ENCODE peak calls at places on chromosomes 11 and 22, in seven cellular contexts. One of them, this sample, is unnamed.

GRCh38 chr22:44671742-44672141 is 30.3 kb upstream of the PRR5 start:
- DNase-seq in T-helper 1 cell: no peak
- DNase-seq in stomach: no peak
- DNase-seq in A172: peak; percentile 25
- DNase-seq in Peyer's patch: no peak
- DNase-seq in NCI-H69: no peak
- DNase-seq in activated CD8-positive, alpha-beta T cell treated with anti-CD3 and anti-CD28 coated beads, Interleukin-2, amount 10 ng/mL, durations not matched to agents 7 days and 5 days: peak; percentile 63
- DNase-seq in this sample: no peak

GRCh38 chr22:38681784-38682335 is at the start of gene TOMM22:
- DNase-seq in T-helper 1 cell: peak; percentile 70
- DNase-seq in stomach: peak; percentile 91
- DNase-seq in A172: peak; percentile 70
- DNase-seq in Peyer's patch: peak; percentile 83
- DNase-seq in NCI-H69: peak; percentile 95
- DNase-seq in activated CD8-positive, alpha-beta T cell treated with anti-CD3 and anti-CD28 coated beads, Interleukin-2, amount 10 ng/mL, durations not matched to agents 7 days and 5 days: peak; percentile 89
- DNase-seq in this sample: peak; percentile 89

GRCh38 chr11:16925495-16926065 is 88.6 kb downstream of the PLEKHA7 start:
- DNase-seq in T-helper 1 cell: no peak
- DNase-seq in stomach: no peak
- DNase-seq in A172: peak; percentile 50
- DNase-seq in Peyer's patch: no peak
- DNase-seq in NCI-H69: peak; percentile 83
- DNase-seq in activated CD8-positive, alpha-beta T cell treated with anti-CD3 and anti-CD28 coated beads, Interleukin-2, amount 10 ng/mL, durations not matched to agents 7 days and 5 days: peak; percentile 40
- DNase-seq in this sample: peak; percentile 93

GRCh38 chr11:27965559-27965958 is 142.4 kb downstream of the KIF18A start:
- DNase-seq in T-helper 1 cell: no peak
- DNase-seq in stomach: no peak
- DNase-seq in A172: no peak
- DNase-seq in Peyer's patch: no peak
- DNase-seq in NCI-H69: no peak
- DNase-seq in activated CD8-positive, alpha-beta T cell treated with anti-CD3 and anti-CD28 coated beads, Interleukin-2, amount 10 ng/mL, durations not matched to agents 7 days and 5 days: no peak
- DNase-seq in this sample: no peak

GRCh38 chr11:42329930-42330555 is 870.6 kb upstream of the LRRC4C start:
- DNase-seq in T-helper 1 cell: no peak
- DNase-seq in stomach: no peak
- DNase-seq in A172: no peak
- DNase-seq in Peyer's patch: no peak
- DNase-seq in NCI-H69: no peak
- DNase-seq in activated CD8-positive, alpha-beta T cell treated with anti-CD3 and anti-CD28 coated beads, Interleukin-2, amount 10 ng/mL, durations not matched to agents 7 days and 5 days: no peak
- DNase-seq in this sample: no peak

GRCh38 chr11:67633758-67634365 is 4.1 kb upstream of the NUDT8 start:
- DNase-seq in T-helper 1 cell: no peak
- DNase-seq in stomach: no peak
- DNase-seq in A172: no peak
- DNase-seq in Peyer's patch: no peak
- DNase-seq in NCI-H69: no peak
- DNase-seq in activated CD8-positive, alpha-beta T cell treated with anti-CD3 and anti-CD28 coated beads, Interleukin-2, amount 10 ng/mL, durations not matched to agents 7 days and 5 days: no peak
- DNase-seq in this sample: no peak

GRCh38 chr11:119470316-119471266 is 47.6 kb upstream of the THY1 start:
- DNase-seq in T-helper 1 cell: no peak
- DNase-seq in stomach: no peak
- DNase-seq in A172: peak; percentile 71
- DNase-seq in Peyer's patch: no peak
- DNase-seq in NCI-H69: no peak
- DNase-seq in activated CD8-positive, alpha-beta T cell treated with anti-CD3 and anti-CD28 coated beads, Interleukin-2, amount 10 ng/mL, durations not matched to agents 7 days and 5 days: no peak
- DNase-seq in this sample: no peak

GRCh38 chr11:27329867-27330632 is 33.0 kb downstream of the CCDC34 start:
- DNase-seq in T-helper 1 cell: no peak
- DNase-seq in stomach: no peak
- DNase-seq in A172: no peak
- DNase-seq in Peyer's patch: no peak
- DNase-seq in NCI-H69: no peak
- DNase-seq in activated CD8-positive, alpha-beta T cell treated with anti-CD3 and anti-CD28 coated beads, Interleukin-2, amount 10 ng/mL, durations not matched to agents 7 days and 5 days: no peak
- DNase-seq in this sample: no peak

GRCh38 chr22:27270818-27271510 is 530.6 kb downstream of the MN1 start:
- DNase-seq in T-helper 1 cell: no peak
- DNase-seq in stomach: no peak
- DNase-seq in A172: no peak
- DNase-seq in Peyer's patch: no peak
- DNase-seq in NCI-H69: no peak
- DNase-seq in activated CD8-positive, alpha-beta T cell treated with anti-CD3 and anti-CD28 coated beads, Interleukin-2, amount 10 ng/mL, durations not matched to agents 7 days and 5 days: no peak
- DNase-seq in this sample: no peak

GRCh38 chr22:43378011-43378704 is 33.7 kb upstream of the MPPED1 start:
- DNase-seq in T-helper 1 cell: no peak
- DNase-seq in stomach: peak; percentile 65
- DNase-seq in A172: no peak
- DNase-seq in Peyer's patch: no peak
- DNase-seq in NCI-H69: no peak
- DNase-seq in activated CD8-positive, alpha-beta T cell treated with anti-CD3 and anti-CD28 coated beads, Interleukin-2, amount 10 ng/mL, durations not matched to agents 7 days and 5 days: peak; percentile 28
- DNase-seq in this sample: no peak

GRCh38 chr11:40328890-40329617 is 1130.4 kb downstream of the LRRC4C start:
- DNase-seq in T-helper 1 cell: no peak
- DNase-seq in stomach: peak; percentile 69
- DNase-seq in A172: peak; percentile 89
- DNase-seq in Peyer's patch: no peak
- DNase-seq in NCI-H69: peak; percentile 85
- DNase-seq in activated CD8-positive, alpha-beta T cell treated with anti-CD3 and anti-CD28 coated beads, Interleukin-2, amount 10 ng/mL, durations not matched to agents 7 days and 5 days: no peak
- DNase-seq in this sample: peak; percentile 67

GRCh38 chr22:36753120-36753802 is 22.7 kb downstream of the IFT27 start:
- DNase-seq in T-helper 1 cell: no peak
- DNase-seq in stomach: no peak
- DNase-seq in A172: no peak
- DNase-seq in Peyer's patch: no peak
- DNase-seq in NCI-H69: no peak
- DNase-seq in activated CD8-positive, alpha-beta T cell treated with anti-CD3 and anti-CD28 coated beads, Interleukin-2, amount 10 ng/mL, durations not matched to agents 7 days and 5 days: no peak
- DNase-seq in this sample: peak; percentile 17

GRCh38 chr22:34395370-34395769 is 475.1 kb upstream of the LARGE1 start:
- DNase-seq in T-helper 1 cell: no peak
- DNase-seq in stomach: no peak
- DNase-seq in A172: peak; percentile 14
- DNase-seq in Peyer's patch: no peak
- DNase-seq in NCI-H69: no peak
- DNase-seq in activated CD8-positive, alpha-beta T cell treated with anti-CD3 and anti-CD28 coated beads, Interleukin-2, amount 10 ng/mL, durations not matched to agents 7 days and 5 days: no peak
- DNase-seq in this sample: peak; percentile 11

GRCh38 chr11:123206671-123207421 is 11.8 kb upstream of the CLMP start:
- DNase-seq in T-helper 1 cell: no peak
- DNase-seq in stomach: no peak
- DNase-seq in A172: no peak
- DNase-seq in Peyer's patch: no peak
- DNase-seq in NCI-H69: no peak
- DNase-seq in activated CD8-positive, alpha-beta T cell treated with anti-CD3 and anti-CD28 coated beads, Interleukin-2, amount 10 ng/mL, durations not matched to agents 7 days and 5 days: no peak
- DNase-seq in this sample: peak; percentile 92

GRCh38 chr11:20367313-20367948 is 3.9 kb downstream of the HTATIP2 start:
- DNase-seq in T-helper 1 cell: no peak
- DNase-seq in stomach: peak; percentile 43
- DNase-seq in A172: peak; percentile 92
- DNase-seq in Peyer's patch: no peak
- DNase-seq in NCI-H69: peak; percentile 36
- DNase-seq in activated CD8-positive, alpha-beta T cell treated with anti-CD3 and anti-CD28 coated beads, Interleukin-2, amount 10 ng/mL, durations not matched to agents 7 days and 5 days: peak; percentile 42
- DNase-seq in this sample: no peak

GRCh38 chr11:125022551-125022950 is 40.6 kb upstream of the SLC37A2 start:
- DNase-seq in T-helper 1 cell: no peak
- DNase-seq in stomach: no peak
- DNase-seq in A172: no peak
- DNase-seq in Peyer's patch: no peak
- DNase-seq in NCI-H69: no peak
- DNase-seq in activated CD8-positive, alpha-beta T cell treated with anti-CD3 and anti-CD28 coated beads, Interleukin-2, amount 10 ng/mL, durations not matched to agents 7 days and 5 days: no peak
- DNase-seq in this sample: no peak